ENCODE peak calls at places on chromosome 5, in four cellular contexts. One of them, this sample, is unnamed.

GRCh38 chr5:135460246-135461033 is 8.3 kb upstream of the TIFAB start:
- DNase-seq in H1: no peak
- DNase-seq in K562: no peak
- DNase-seq in SK-N-SH: no peak
- DNase-seq in this sample: no peak

GRCh38 chr5:73946278-73946677 is 320.3 kb downstream of the ARHGEF28 start:
- DNase-seq in SK-N-SH: no peak
- DNase-seq in K562: no peak
- DNase-seq in H1: no peak
- DNase-seq in this sample: no peak

GRCh38 chr5:179269781-179270543 is 75.3 kb downstream of the ADAMTS2 start:
- DNase-seq in H1: no peak
- DNase-seq in SK-N-SH: peak
- DNase-seq in K562: no peak
- DNase-seq in this sample: no peak

GRCh38 chr5:126477681-126478117 is 54.5 kb downstream of the GRAMD2B start:
- DNase-seq in SK-N-SH: no peak
- DNase-seq in H1: no peak
- DNase-seq in K562: no peak
- DNase-seq in this sample: no peak

GRCh38 chr5:44695259-44695658 is 113.5 kb upstream of the MRPS30 start:
- DNase-seq in SK-N-SH: no peak
- DNase-seq in K562: no peak
- DNase-seq in H1: no peak
- DNase-seq in this sample: no peak

GRCh38 chr5:132104561-132104960 is 31.0 kb downstream of the CSF2 start:
- DNase-seq in H1: no peak
- DNase-seq in K562: no peak
- DNase-seq in SK-N-SH: no peak
- DNase-seq in this sample: no peak

GRCh38 chr5:171272996-171273970 is 35.8 kb upstream of the TLX3 start:
- DNase-seq in K562: peak
- DNase-seq in SK-N-SH: peak
- DNase-seq in H1: peak
- DNase-seq in this sample: peak

GRCh38 chr5:72226950-72227349 is 93.1 kb downstream of the MRPS27 start:
- DNase-seq in SK-N-SH: no peak
- DNase-seq in H1: no peak
- DNase-seq in K562: peak
- DNase-seq in this sample: no peak

GRCh38 chr5:159290741-159291140 is 27.7 kb downstream of the UBLCP1 start:
- DNase-seq in K562: no peak
- DNase-seq in H1: no peak
- DNase-seq in SK-N-SH: no peak
- DNase-seq in this sample: no peak

GRCh38 chr5:93674138-93674537 is 67.3 kb downstream of the POU5F2 start:
- DNase-seq in SK-N-SH: peak
- DNase-seq in K562: no peak
- DNase-seq in H1: no peak
- DNase-seq in this sample: no peak

GRCh38 chr5:164345173-164345572 is 839.8 kb downstream of the MAT2B start:
- DNase-seq in SK-N-SH: no peak
- DNase-seq in H1: no peak
- DNase-seq in K562: no peak
- DNase-seq in this sample: no peak

GRCh38 chr5:90803376-90803775 is 244.8 kb downstream of the ADGRV1 start:
- DNase-seq in H1: no peak
- DNase-seq in K562: no peak
- DNase-seq in SK-N-SH: no peak
- DNase-seq in this sample: no peak

GRCh38 chr5:164153469-164154172 is 648.2 kb downstream of the MAT2B start:
- DNase-seq in K562: no peak
- DNase-seq in H1: no peak
- DNase-seq in SK-N-SH: no peak
- DNase-seq in this sample: no peak

GRCh38 chr5:127987354-127988148 is 96.0 kb upstream of the SLC12A2 start:
- DNase-seq in SK-N-SH: no peak
- DNase-seq in K562: no peak
- DNase-seq in H1: no peak
- DNase-seq in this sample: no peak

GRCh38 chr5:172469697-172470096 is 15.4 kb upstream of the SH3PXD2B start:
- DNase-seq in SK-N-SH: no peak
- DNase-seq in K562: no peak
- DNase-seq in H1: no peak
- DNase-seq in this sample: no peak

GRCh38 chr5:143248391-143248790 is 155.1 kb downstream of the NR3C1 start:
- DNase-seq in SK-N-SH: no peak
- DNase-seq in K562: no peak
- DNase-seq in H1: no peak
- DNase-seq in this sample: no peak

GRCh38 chr5:143248822-143249579 is 154.5 kb downstream of the NR3C1 start:
- DNase-seq in H1: no peak
- DNase-seq in K562: peak
- DNase-seq in SK-N-SH: no peak
- DNase-seq in this sample: no peak

GRCh38 chr5:143251175-143251574 is 152.3 kb downstream of the NR3C1 start:
- DNase-seq in SK-N-SH: no peak
- DNase-seq in K562: no peak
- DNase-seq in H1: no peak
- DNase-seq in this sample: no peak

GRCh38 chr5:143251946-143252345 is 151.5 kb downstream of the NR3C1 start:
- DNase-seq in K562: no peak
- DNase-seq in H1: no peak
- DNase-seq in SK-N-SH: no peak
- DNase-seq in this sample: no peak

GRCh38 chr5:143249851-143250250 is 153.6 kb downstream of the NR3C1 start:
- DNase-seq in H1: no peak
- DNase-seq in K562: no peak
- DNase-seq in SK-N-SH: no peak
- DNase-seq in this sample: no peak
- TF ChIP-seq YY1 in H1: no peak
- TF ChIP-seq YY1 in K562: no peak
- TF ChIP-seq YY1 in SK-N-SH: no peak
- TF ChIP-seq YY1 in this sample: no peak

DNA sequence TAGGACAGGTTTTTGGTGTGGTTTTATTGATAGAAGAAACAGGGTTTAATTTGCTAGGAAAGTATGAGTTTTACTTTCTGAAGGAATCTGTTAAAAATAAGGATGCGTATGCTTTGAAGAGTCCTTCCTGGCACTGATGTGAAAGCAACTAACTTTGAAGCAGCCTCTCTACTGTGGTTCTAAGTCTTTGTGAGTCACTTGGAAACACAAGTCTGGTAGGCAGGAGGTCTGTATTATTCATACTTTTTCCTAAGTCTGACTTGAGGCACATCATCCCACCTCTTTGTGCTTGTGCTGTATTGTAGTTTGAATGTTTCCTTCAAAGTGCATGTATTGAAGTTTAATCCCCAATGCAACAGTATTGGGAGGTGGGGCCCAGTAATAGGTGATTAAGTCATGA is 129.0 kb downstream of the TAF11L14 start:
- DNase-seq in H1: no peak
- DNase-seq in K562: no peak
- DNase-seq in SK-N-SH: no peak
- DNase-seq in this sample: no peak
- H3K9ac ChIP-seq in H1: no peak
- H3K9ac ChIP-seq in K562: no peak
- H3K9ac ChIP-seq in SK-N-SH: no peak
- H3K9ac ChIP-seq in this sample: no peak

DNA sequence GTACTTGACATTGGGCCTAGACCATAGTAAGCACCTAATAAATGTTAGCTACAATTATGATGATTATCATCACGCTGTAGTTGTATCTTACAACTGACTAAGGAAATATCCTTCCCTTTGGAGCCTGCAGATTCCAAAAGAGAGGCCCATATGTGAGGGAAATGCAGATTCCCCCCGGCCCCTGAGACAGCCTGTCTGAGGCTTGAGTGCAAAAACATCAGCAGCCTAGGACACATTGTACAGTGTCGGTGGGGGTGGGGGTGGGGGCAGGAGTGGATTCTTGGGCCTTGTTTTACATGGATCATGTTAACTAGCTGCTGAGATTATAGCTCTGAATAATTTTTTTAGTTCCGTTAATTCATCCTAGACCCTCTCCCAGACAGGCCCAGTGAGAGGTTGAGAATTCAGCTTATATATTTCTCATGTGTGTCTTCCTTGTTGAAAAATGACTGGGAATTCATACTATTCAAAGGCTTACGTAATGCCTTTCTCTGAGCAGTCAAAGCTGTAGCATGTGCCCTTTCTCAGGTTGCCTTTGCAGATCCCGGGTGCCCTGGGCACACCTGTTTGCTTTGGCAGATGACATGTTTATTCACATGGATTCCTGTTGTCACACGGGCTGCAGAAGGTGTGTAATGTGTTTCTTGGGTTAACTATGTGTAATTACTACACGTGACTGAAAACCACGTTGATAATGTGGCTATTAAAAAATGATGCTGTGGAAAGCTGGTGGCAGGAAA is 262.8 kb downstream of the NR3C1 start:
- DNase-seq in H1: no peak
- DNase-seq in K562: no peak
- DNase-seq in SK-N-SH: no peak
- DNase-seq in this sample: no peak
- TF ChIP-seq YY1 in H1: no peak
- TF ChIP-seq YY1 in K562: no peak
- TF ChIP-seq YY1 in SK-N-SH: no peak
- TF ChIP-seq YY1 in this sample: no peak

GRCh38 chr5:176548967-176549444 is at the start of gene CDHR2:
- DNase-seq in H1: no peak
- DNase-seq in SK-N-SH: no peak
- DNase-seq in K562: no peak
- DNase-seq in this sample: no peak
- H3K9ac ChIP-seq in H1: no peak
- H3K9ac ChIP-seq in SK-N-SH: no peak
- H3K9ac ChIP-seq in K562: no peak
- H3K9ac ChIP-seq in this sample: peak

GRCh38 chr5:68381909-68382308 is 166.4 kb downstream of the PIK3R1 start:
- DNase-seq in SK-N-SH: no peak
- DNase-seq in K562: peak
- DNase-seq in H1: no peak
- DNase-seq in this sample: no peak

GRCh38 chr5:68382640-68383039 is 167.1 kb downstream of the PIK3R1 start:
- DNase-seq in SK-N-SH: no peak
- DNase-seq in K562: no peak
- DNase-seq in H1: no peak
- DNase-seq in this sample: no peak

GRCh38 chr5:68381060-68381459 is 165.5 kb downstream of the PIK3R1 start:
- DNase-seq in K562: no peak
- DNase-seq in H1: no peak
- DNase-seq in SK-N-SH: no peak
- DNase-seq in this sample: no peak

GRCh38 chr5:68384936-68385594 is 169.5 kb downstream of the PIK3R1 start:
- DNase-seq in H1: no peak
- DNase-seq in K562: no peak
- DNase-seq in SK-N-SH: no peak
- DNase-seq in this sample: no peak

DNA sequence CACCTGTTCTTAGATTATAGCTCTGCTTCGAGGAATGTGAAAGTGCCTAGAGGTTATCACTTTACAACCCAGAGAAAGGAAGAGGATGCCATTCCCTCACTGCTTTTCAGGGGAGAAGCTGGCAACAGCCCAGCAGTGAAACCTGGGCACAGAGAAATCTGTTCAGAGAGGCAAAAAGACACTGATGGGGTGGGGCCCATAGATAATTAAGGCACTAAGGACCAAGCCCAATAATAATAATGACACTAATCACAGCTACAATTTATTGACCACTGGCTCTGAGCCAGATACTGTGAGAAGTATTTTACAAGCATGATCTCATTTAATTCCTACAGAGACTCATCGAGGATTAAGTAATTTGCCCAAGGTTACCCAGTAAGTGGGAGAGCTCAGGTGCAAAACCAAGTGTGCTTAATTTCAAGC is 168.3 kb downstream of the PIK3R1 start:
- DNase-seq in SK-N-SH: no peak
- DNase-seq in K562: no peak
- DNase-seq in H1: no peak
- DNase-seq in this sample: no peak
- TF ChIP-seq YY1 in SK-N-SH: no peak
- TF ChIP-seq YY1 in K562: no peak
- TF ChIP-seq YY1 in H1: no peak
- TF ChIP-seq YY1 in this sample: no peak

GRCh38 chr5:96257904-96258303 is 175.1 kb downstream of the PCSK1 start:
- DNase-seq in SK-N-SH: no peak
- DNase-seq in K562: no peak
- DNase-seq in H1: no peak
- DNase-seq in this sample: no peak
- H3K9ac ChIP-seq in SK-N-SH: peak
- H3K9ac ChIP-seq in K562: no peak
- H3K9ac ChIP-seq in H1: no peak
- H3K9ac ChIP-seq in this sample: no peak

GRCh38 chr5:16889972-16890519 is 46.0 kb downstream of the MYO10 start:
- DNase-seq in K562: no peak
- DNase-seq in H1: no peak
- DNase-seq in SK-N-SH: no peak
- DNase-seq in this sample: no peak

GRCh38 chr5:16889203-16889971 is 46.7 kb downstream of the MYO10 start:
- DNase-seq in K562: no peak
- DNase-seq in H1: no peak
- DNase-seq in SK-N-SH: no peak
- DNase-seq in this sample: no peak

GRCh38 chr5:16886793-16887345 is 49.2 kb downstream of the MYO10 start:
- DNase-seq in SK-N-SH: no peak
- DNase-seq in K562: no peak
- DNase-seq in H1: no peak
- DNase-seq in this sample: no peak

GRCh38 chr5:16891043-16891442 is 45.0 kb downstream of the MYO10 start:
- DNase-seq in K562: no peak
- DNase-seq in H1: no peak
- DNase-seq in SK-N-SH: no peak
- DNase-seq in this sample: no peak

GRCh38 chr5:16888694-16889124 is 47.4 kb downstream of the MYO10 start:
- DNase-seq in SK-N-SH: no peak
- DNase-seq in K562: no peak
- DNase-seq in H1: no peak
- DNase-seq in this sample: no peak
- TF ChIP-seq YY1 in SK-N-SH: no peak
- TF ChIP-seq YY1 in K562: no peak
- TF ChIP-seq YY1 in H1: no peak
- TF ChIP-seq YY1 in this sample: no peak